ENCODE peak calls at places on chromosomes 11 and 22, in ten cellular contexts. V is HFFc6; G is NCI-H460; C is amygdala; D is NCI-H510A treated with DMSO at 0.1 percent for 48 hours; R is RPMI7951; J is activated effector memory CD4-positive, alpha-beta T cell treated with anti-CD3 and anti-CD28 coated beads, Interleukin-2, amount 50 U/mL, for 16 hours; S is HT1080; N is T-helper 2 cell; P is A549. M is an unnamed sample.

GRCh38 chr11:20207781-20208621 is 47.7 kb upstream of the DBX1 start:
- DNase-seq in V (no peak), G (no peak), C (no peak), D (no peak), R (no peak), J (no peak), S (no peak), N (no peak), P (no peak), M (no peak)

GRCh38 chr11:315051-315481 is 1.2 kb downstream of the IFITM1 start:
- DNase-seq in V (no peak), G (no peak), C (no peak), D (no peak), R (no peak), J (peak), S (no peak), N (no peak), P (no peak), M (no peak)

GRCh38 chr11:2466069-2466801 is 21.4 kb downstream of the KCNQ1 start:
- DNase-seq in V (no peak), G (no peak), C (no peak), D (no peak), R (no peak), J (peak), S (no peak), N (no peak), P (no peak), M (no peak)

GRCh38 chr22:21624880-21625791 is 4.7 kb downstream of the YDJC start:
- DNase-seq in V (no peak), G (no peak), C (no peak), D (no peak), R (no peak), J (no peak), S (no peak), N (no peak), P (no peak), M (no peak)

GRCh38 chr11:2558402-2558801 is 113.6 kb downstream of the KCNQ1 start:
- DNase-seq in V (no peak), G (no peak), C (no peak), D (no peak), R (no peak), J (peak), S (no peak), N (peak), P (no peak), M (no peak)

GRCh38 chr11:126355324-126355925 is at the start of gene ST3GAL4:
- DNase-seq in V (no peak), G (peak), C (peak), D (peak), R (peak), J (peak), S (peak), N (peak), P (peak), M (peak)

GRCh38 chr11:65119670-65119995 is 2.1 kb upstream of the ZNHIT2 start:
- DNase-seq in V (no peak), G (no peak), C (no peak), D (no peak), R (no peak), J (no peak), S (no peak), N (no peak), P (no peak), M (no peak)

GRCh38 chr11:72015511-72016061 is 16.9 kb downstream of the IL18BP start:
- DNase-seq in V (no peak), G (no peak), C (no peak), D (no peak), R (no peak), J (peak), S (no peak), N (no peak), P (peak), M (no peak)